ENCODE peak calls at places on chromosome 6, in nine cellular contexts. One of them, this sample, is unnamed.

GRCh38 chr6:154993026-154993425 is 2.1 kb upstream of the TIAM2 start:
- DNase-seq in sigmoid colon: no peak
- DNase-seq in left ventricle myocardium inferior: no peak
- DNase-seq in astrocyte of the spinal cord: no peak
- DNase-seq in BE2C: no peak
- DNase-seq in AG04450: no peak
- DNase-seq in SK-N-SH: no peak
- DNase-seq in heart right ventricle: no peak
- DNase-seq in fibroblast of lung: no peak
- DNase-seq in this sample: no peak

GRCh38 chr6:4100655-4101054 is 21.7 kb upstream of the FAM217A start:
- DNase-seq in sigmoid colon: no peak
- DNase-seq in left ventricle myocardium inferior: no peak
- DNase-seq in astrocyte of the spinal cord: no peak
- DNase-seq in BE2C: no peak
- DNase-seq in AG04450: no peak
- DNase-seq in SK-N-SH: no peak
- DNase-seq in heart right ventricle: no peak
- DNase-seq in fibroblast of lung: no peak
- DNase-seq in this sample: no peak

GRCh38 chr6:160178271-160178670 is 56.7 kb downstream of the SLC22A1 start:
- DNase-seq in sigmoid colon: no peak
- DNase-seq in left ventricle myocardium inferior: no peak
- DNase-seq in astrocyte of the spinal cord: no peak
- DNase-seq in BE2C: no peak
- DNase-seq in AG04450: no peak
- DNase-seq in SK-N-SH: no peak
- DNase-seq in heart right ventricle: no peak
- DNase-seq in fibroblast of lung: peak
- DNase-seq in this sample: no peak

GRCh38 chr6:52261229-52261628 is 16.9 kb upstream of the IL17F start:
- DNase-seq in sigmoid colon: no peak
- DNase-seq in left ventricle myocardium inferior: no peak
- DNase-seq in astrocyte of the spinal cord: peak
- DNase-seq in BE2C: no peak
- DNase-seq in AG04450: peak
- DNase-seq in SK-N-SH: no peak
- DNase-seq in heart right ventricle: no peak
- DNase-seq in fibroblast of lung: peak
- DNase-seq in this sample: peak

GRCh38 chr6:159572344-159573120 is 120.5 kb downstream of the SOD2 start:
- DNase-seq in sigmoid colon: no peak
- DNase-seq in left ventricle myocardium inferior: no peak
- DNase-seq in astrocyte of the spinal cord: no peak
- DNase-seq in BE2C: no peak
- DNase-seq in AG04450: no peak
- DNase-seq in SK-N-SH: no peak
- DNase-seq in heart right ventricle: no peak
- DNase-seq in fibroblast of lung: no peak
- DNase-seq in this sample: no peak

GRCh38 chr6:75283907-75284284 is 696 bp downstream of the TMEM30A start:
- DNase-seq in sigmoid colon: no peak
- DNase-seq in left ventricle myocardium inferior: no peak
- DNase-seq in astrocyte of the spinal cord: no peak
- DNase-seq in BE2C: no peak
- DNase-seq in AG04450: no peak
- DNase-seq in SK-N-SH: peak
- DNase-seq in heart right ventricle: no peak
- DNase-seq in fibroblast of lung: no peak
- DNase-seq in this sample: no peak

GRCh38 chr6:123931928-123932327 is 128.3 kb downstream of the NKAIN2 start:
- DNase-seq in sigmoid colon: no peak
- DNase-seq in left ventricle myocardium inferior: no peak
- DNase-seq in astrocyte of the spinal cord: no peak
- DNase-seq in BE2C: no peak
- DNase-seq in AG04450: no peak
- DNase-seq in SK-N-SH: no peak
- DNase-seq in heart right ventricle: no peak
- DNase-seq in fibroblast of lung: no peak
- DNase-seq in this sample: no peak

GRCh38 chr6:167282165-167282564 is 8.9 kb upstream of the UNC93A start:
- DNase-seq in sigmoid colon: no peak
- DNase-seq in left ventricle myocardium inferior: no peak
- DNase-seq in astrocyte of the spinal cord: no peak
- DNase-seq in BE2C: no peak
- DNase-seq in AG04450: no peak
- DNase-seq in SK-N-SH: no peak
- DNase-seq in heart right ventricle: no peak
- DNase-seq in fibroblast of lung: no peak
- DNase-seq in this sample: no peak

GRCh38 chr6:39755231-39755630 is 30.0 kb upstream of the KIF6 start:
- DNase-seq in sigmoid colon: no peak
- DNase-seq in left ventricle myocardium inferior: no peak
- DNase-seq in astrocyte of the spinal cord: peak
- DNase-seq in BE2C: no peak
- DNase-seq in AG04450: no peak
- DNase-seq in SK-N-SH: no peak
- DNase-seq in heart right ventricle: no peak
- DNase-seq in fibroblast of lung: peak
- DNase-seq in this sample: no peak

GRCh38 chr6:147285087-147285855 is 81.1 kb downstream of the STXBP5 start:
- DNase-seq in sigmoid colon: no peak
- DNase-seq in left ventricle myocardium inferior: no peak
- DNase-seq in astrocyte of the spinal cord: peak
- DNase-seq in BE2C: no peak
- DNase-seq in AG04450: no peak
- DNase-seq in SK-N-SH: peak
- DNase-seq in heart right ventricle: no peak
- DNase-seq in fibroblast of lung: peak
- DNase-seq in this sample: no peak

GRCh38 chr6:145525038-145525437 is 210.3 kb downstream of the EPM2A start:
- DNase-seq in sigmoid colon: no peak
- DNase-seq in left ventricle myocardium inferior: no peak
- DNase-seq in astrocyte of the spinal cord: no peak
- DNase-seq in BE2C: no peak
- DNase-seq in AG04450: no peak
- DNase-seq in SK-N-SH: no peak
- DNase-seq in heart right ventricle: no peak
- DNase-seq in fibroblast of lung: no peak
- DNase-seq in this sample: no peak

GRCh38 chr6:148440877-148441453 is 98.3 kb downstream of the SASH1 start:
- DNase-seq in sigmoid colon: peak
- DNase-seq in left ventricle myocardium inferior: peak
- DNase-seq in astrocyte of the spinal cord: peak
- DNase-seq in BE2C: no peak
- DNase-seq in AG04450: peak
- DNase-seq in SK-N-SH: no peak
- DNase-seq in heart right ventricle: peak
- DNase-seq in fibroblast of lung: peak
- DNase-seq in this sample: peak

GRCh38 chr6:122651031-122651430 is 40.8 kb downstream of the PKIB start:
- DNase-seq in sigmoid colon: no peak
- DNase-seq in left ventricle myocardium inferior: no peak
- DNase-seq in astrocyte of the spinal cord: no peak
- DNase-seq in BE2C: no peak
- DNase-seq in AG04450: no peak
- DNase-seq in SK-N-SH: no peak
- DNase-seq in heart right ventricle: no peak
- DNase-seq in fibroblast of lung: no peak
- DNase-seq in this sample: no peak

GRCh38 chr6:18388942-18389341 is 1.8 kb downstream of the RNF144B start:
- DNase-seq in sigmoid colon: no peak
- DNase-seq in left ventricle myocardium inferior: no peak
- DNase-seq in astrocyte of the spinal cord: peak
- DNase-seq in BE2C: no peak
- DNase-seq in AG04450: peak
- DNase-seq in SK-N-SH: no peak
- DNase-seq in heart right ventricle: no peak
- DNase-seq in fibroblast of lung: peak
- DNase-seq in this sample: peak

DNA sequence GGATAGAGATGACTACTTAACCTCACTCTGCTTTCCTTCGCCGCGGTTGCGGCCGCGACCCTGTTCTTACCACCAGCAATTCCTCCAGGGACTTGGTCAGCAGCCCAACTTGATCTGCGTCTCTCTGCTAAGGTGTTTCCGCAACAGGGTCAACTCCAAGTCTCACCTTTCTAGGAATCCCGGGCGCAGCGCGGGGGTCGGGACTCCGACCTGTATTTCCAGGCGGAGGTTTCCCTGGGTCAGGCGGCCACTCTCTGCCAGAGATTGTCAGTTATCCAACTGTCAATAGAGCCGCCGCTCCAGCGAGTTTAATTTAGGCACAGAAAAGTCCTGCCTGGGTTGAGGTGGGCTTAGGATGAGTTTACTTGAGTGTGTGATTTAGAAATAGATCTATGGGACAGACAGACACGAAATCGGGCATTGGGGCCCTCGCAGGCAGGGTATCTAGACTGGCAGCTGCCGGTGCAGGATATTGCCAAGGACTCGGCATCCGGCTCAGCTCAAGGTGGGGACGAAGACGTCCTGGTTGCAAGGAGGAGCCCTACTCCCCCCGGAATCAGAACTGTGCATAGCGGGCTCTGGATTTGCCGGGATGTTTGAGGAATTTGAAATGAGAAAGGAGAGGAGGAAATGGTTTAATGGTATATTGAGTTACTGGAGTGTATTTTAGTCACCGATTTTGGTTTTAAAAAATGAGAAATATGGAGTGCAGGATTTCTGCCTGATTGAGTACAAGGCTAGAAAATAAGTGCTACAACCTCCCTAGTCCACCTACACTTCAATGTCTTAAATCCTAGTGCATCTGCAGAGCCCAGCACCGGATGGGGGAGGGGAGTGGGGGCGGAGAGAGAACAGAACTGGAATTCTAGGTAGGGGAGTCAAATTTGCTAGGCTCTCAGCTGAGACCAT is 23.7 kb downstream of the POM121L2 start:
- DNase-seq in sigmoid colon: no peak
- DNase-seq in left ventricle myocardium inferior: no peak
- DNase-seq in astrocyte of the spinal cord: no peak
- DNase-seq in BE2C: no peak
- DNase-seq in AG04450: no peak
- DNase-seq in SK-N-SH: no peak
- DNase-seq in heart right ventricle: no peak
- DNase-seq in fibroblast of lung: no peak
- DNase-seq in this sample: no peak
- H3K4me3 ChIP-seq in sigmoid colon: no peak
- H3K4me3 ChIP-seq in left ventricle myocardium inferior: no peak
- H3K4me3 ChIP-seq in astrocyte of the spinal cord: peak
- H3K4me3 ChIP-seq in BE2C: peak
- H3K4me3 ChIP-seq in AG04450: no peak
- H3K4me3 ChIP-seq in SK-N-SH: no peak
- H3K4me3 ChIP-seq in heart right ventricle: no peak
- H3K4me3 ChIP-seq in fibroblast of lung: peak
- H3K4me3 ChIP-seq in this sample: no peak

GRCh38 chr6:64874776-64875175 is 832.2 kb downstream of the EYS start:
- DNase-seq in sigmoid colon: no peak
- DNase-seq in left ventricle myocardium inferior: no peak
- DNase-seq in astrocyte of the spinal cord: no peak
- DNase-seq in BE2C: no peak
- DNase-seq in AG04450: no peak
- DNase-seq in SK-N-SH: no peak
- DNase-seq in heart right ventricle: no peak
- DNase-seq in fibroblast of lung: peak
- DNase-seq in this sample: no peak
- TF ChIP-seq CTCF in sigmoid colon: no peak
- TF ChIP-seq CTCF in left ventricle myocardium inferior: no peak
- TF ChIP-seq CTCF in astrocyte of the spinal cord: no peak
- TF ChIP-seq CTCF in BE2C: no peak
- TF ChIP-seq CTCF in AG04450: no peak
- TF ChIP-seq CTCF in SK-N-SH: no peak
- TF ChIP-seq CTCF in heart right ventricle: no peak
- TF ChIP-seq CTCF in fibroblast of lung: no peak
- TF ChIP-seq CTCF in this sample: no peak

GRCh38 chr6:134948708-134949107 is 1.2 kb downstream of the ALDH8A1 start:
- DNase-seq in sigmoid colon: no peak
- DNase-seq in left ventricle myocardium inferior: no peak
- DNase-seq in astrocyte of the spinal cord: no peak
- DNase-seq in BE2C: no peak
- DNase-seq in AG04450: no peak
- DNase-seq in SK-N-SH: no peak
- DNase-seq in heart right ventricle: no peak
- DNase-seq in fibroblast of lung: no peak
- DNase-seq in this sample: no peak

GRCh38 chr6:134945045-134945444 is 4.9 kb downstream of the ALDH8A1 start:
- DNase-seq in sigmoid colon: no peak
- DNase-seq in left ventricle myocardium inferior: no peak
- DNase-seq in astrocyte of the spinal cord: no peak
- DNase-seq in BE2C: no peak
- DNase-seq in AG04450: no peak
- DNase-seq in SK-N-SH: no peak
- DNase-seq in heart right ventricle: no peak
- DNase-seq in fibroblast of lung: no peak
- DNase-seq in this sample: no peak

GRCh38 chr6:134950482-134950881 is 581 bp upstream of the ALDH8A1 start:
- DNase-seq in sigmoid colon: no peak
- DNase-seq in left ventricle myocardium inferior: no peak
- DNase-seq in astrocyte of the spinal cord: no peak
- DNase-seq in BE2C: no peak
- DNase-seq in AG04450: no peak
- DNase-seq in SK-N-SH: peak
- DNase-seq in heart right ventricle: no peak
- DNase-seq in fibroblast of lung: no peak
- DNase-seq in this sample: no peak

GRCh38 chr6:134949927-134950326 is at the start of gene ALDH8A1:
- DNase-seq in sigmoid colon: no peak
- DNase-seq in left ventricle myocardium inferior: no peak
- DNase-seq in astrocyte of the spinal cord: no peak
- DNase-seq in BE2C: no peak
- DNase-seq in AG04450: no peak
- DNase-seq in SK-N-SH: no peak
- DNase-seq in heart right ventricle: no peak
- DNase-seq in fibroblast of lung: no peak
- DNase-seq in this sample: no peak

GRCh38 chr6:134948142-134948541 is 1.8 kb downstream of the ALDH8A1 start:
- DNase-seq in sigmoid colon: no peak
- DNase-seq in left ventricle myocardium inferior: no peak
- DNase-seq in astrocyte of the spinal cord: no peak
- DNase-seq in BE2C: no peak
- DNase-seq in AG04450: no peak
- DNase-seq in SK-N-SH: no peak
- DNase-seq in heart right ventricle: no peak
- DNase-seq in fibroblast of lung: no peak
- DNase-seq in this sample: no peak
- H3K4me3 ChIP-seq in sigmoid colon: no peak
- H3K4me3 ChIP-seq in left ventricle myocardium inferior: no peak
- H3K4me3 ChIP-seq in astrocyte of the spinal cord: no peak
- H3K4me3 ChIP-seq in BE2C: no peak
- H3K4me3 ChIP-seq in AG04450: no peak
- H3K4me3 ChIP-seq in SK-N-SH: no peak
- H3K4me3 ChIP-seq in heart right ventricle: no peak
- H3K4me3 ChIP-seq in fibroblast of lung: no peak
- H3K4me3 ChIP-seq in this sample: no peak

DNA sequence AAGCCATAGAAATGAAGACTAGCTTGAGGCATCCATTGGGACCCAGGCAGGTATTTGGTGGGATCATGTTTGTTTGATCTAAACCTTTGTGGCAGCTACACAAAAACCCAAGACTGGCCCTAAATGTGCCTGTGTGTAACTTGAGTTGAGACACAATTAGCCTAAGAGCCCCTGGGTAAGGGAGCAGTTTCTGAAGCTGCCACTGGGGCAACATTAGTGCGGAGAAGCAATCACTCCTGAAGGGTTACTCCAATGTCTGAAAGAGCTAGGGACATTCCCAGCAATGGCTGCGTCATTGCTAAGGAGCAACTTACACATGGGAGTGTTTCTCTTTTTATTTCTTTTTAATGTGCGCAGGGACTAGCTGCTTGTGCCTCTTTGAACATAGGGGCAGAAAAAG is 67.9 kb upstream of the EEF1E1 start:
- DNase-seq in sigmoid colon: no peak
- DNase-seq in left ventricle myocardium inferior: no peak
- DNase-seq in astrocyte of the spinal cord: no peak
- DNase-seq in BE2C: no peak
- DNase-seq in AG04450: no peak
- DNase-seq in SK-N-SH: no peak
- DNase-seq in heart right ventricle: no peak
- DNase-seq in fibroblast of lung: no peak
- DNase-seq in this sample: no peak
- TF ChIP-seq CTCF in sigmoid colon: no peak
- TF ChIP-seq CTCF in left ventricle myocardium inferior: no peak
- TF ChIP-seq CTCF in astrocyte of the spinal cord: peak
- TF ChIP-seq CTCF in BE2C: peak
- TF ChIP-seq CTCF in AG04450: no peak
- TF ChIP-seq CTCF in SK-N-SH: no peak
- TF ChIP-seq CTCF in heart right ventricle: no peak
- TF ChIP-seq CTCF in fibroblast of lung: no peak
- TF ChIP-seq CTCF in this sample: no peak